ENCODE peak calls at places on chromosomes 3 and 15, in four cellular contexts. W is brain microvascular endothelial cell; Z is CD8-positive, alpha-beta memory T cell; C is naive thymus-derived CD4-positive, alpha-beta T cell. N is an unnamed sample.

GRCh38 chr15:65327651-65328393 is 23.3 kb downstream of the RNU5B-1 start:
- DNase-seq in W (no peak), Z (no peak), C (no peak), N (no peak)

GRCh38 chr15:58770519-58770856 is 614 bp upstream of the MINDY2 start:
- DNase-seq in W (peak), Z (no peak), C (no peak), N (no peak)

GRCh38 chr3:128551464-128551863 is 58.5 kb upstream of the GATA2 start:
- DNase-seq in W (no peak), Z (no peak), C (no peak), N (no peak)

GRCh38 chr3:154229217-154229590 is 95.1 kb downstream of the DHX36 start:
- DNase-seq in W (no peak), Z (no peak), C (no peak), N (no peak)

GRCh38 chr15:62618432-62618831 is 424.1 kb upstream of the TPM1 start:
- DNase-seq in W (peak), Z (no peak), C (no peak), N (no peak)

GRCh38 chr3:134898315-134898714 is 103.3 kb downstream of the EPHB1 start:
- DNase-seq in W (no peak), Z (no peak), C (no peak), N (no peak)

GRCh38 chr3:133540896-133541674 is 32.4 kb upstream of the CDV3 start:
- DNase-seq in W (no peak), Z (no peak), C (no peak), N (no peak)

GRCh38 chr3:58581328-58582091 is 4.3 kb upstream of the FAM107A start:
- DNase-seq in W (no peak), Z (no peak), C (no peak), N (no peak)

GRCh38 chr3:177122183-177122856 is 75.0 kb downstream of the TBL1XR1 start:
- DNase-seq in W (no peak), Z (no peak), C (no peak), N (no peak)

GRCh38 chr3:142210144-142210543 is 15.2 kb downstream of the GK5 start:
- DNase-seq in W (no peak), Z (no peak), C (no peak), N (no peak)

GRCh38 chr3:20141841-20142240 is 44.2 kb downstream of the SGO1 start:
- DNase-seq in W (no peak), Z (no peak), C (no peak), N (peak)

GRCh38 chr3:128555098-128555825 is 62.3 kb upstream of the GATA2 start:
- DNase-seq in W (no peak), Z (no peak), C (no peak), N (no peak)

GRCh38 chr3:23495507-23495906 is 292.4 kb downstream of the UBE2E2 start:
- DNase-seq in W (peak), Z (no peak), C (no peak), N (no peak)

GRCh38 chr3:78721771-78722543 is 1045.8 kb downstream of the ROBO1 start:
- DNase-seq in W (no peak), Z (no peak), C (no peak), N (no peak)

GRCh38 chr15:33094336-33094735 is 100.2 kb downstream of the FMN1 start:
- DNase-seq in W (peak), Z (no peak), C (no peak), N (no peak)

GRCh38 chr3:29708884-29709283 is 428.0 kb downstream of the RBMS3 start:
- DNase-seq in W (no peak), Z (no peak), C (no peak), N (no peak)

GRCh38 chr15:29309139-29309538 is 39.5 kb upstream of the NSMCE3 start:
- DNase-seq in W (no peak), Z (no peak), C (no peak), N (no peak)

GRCh38 chr3:136070334-136070733 is 104.8 kb downstream of the PPP2R3A start:
- DNase-seq in W (peak), Z (no peak), C (no peak), N (no peak)

GRCh38 chr3:8278448-8278847 is 223.2 kb upstream of the LMCD1 start:
- DNase-seq in W (no peak), Z (no peak), C (no peak), N (no peak)

GRCh38 chr3:197558000-197558399 is 2.2 kb upstream of the BDH1 start:
- DNase-seq in W (no peak), Z (no peak), C (no peak), N (no peak)

GRCh38 chr3:12959838-12960378 is 113.3 kb downstream of the IQSEC1 start:
- DNase-seq in W (no peak), Z (no peak), C (no peak), N (no peak)

GRCh38 chr3:171984883-171985282 is 54.5 kb upstream of the FNDC3B start:
- DNase-seq in W (no peak), Z (no peak), C (no peak), N (peak)

GRCh38 chr15:75234191-75234810 is 23.8 kb upstream of the GOLGA6C start:
- DNase-seq in W (no peak), Z (no peak), C (peak), N (no peak)

GRCh38 chr3:127019449-127019848 is 36.5 kb downstream of the PLXNA1 start:
- DNase-seq in W (peak), Z (no peak), C (no peak), N (no peak)

DNA sequence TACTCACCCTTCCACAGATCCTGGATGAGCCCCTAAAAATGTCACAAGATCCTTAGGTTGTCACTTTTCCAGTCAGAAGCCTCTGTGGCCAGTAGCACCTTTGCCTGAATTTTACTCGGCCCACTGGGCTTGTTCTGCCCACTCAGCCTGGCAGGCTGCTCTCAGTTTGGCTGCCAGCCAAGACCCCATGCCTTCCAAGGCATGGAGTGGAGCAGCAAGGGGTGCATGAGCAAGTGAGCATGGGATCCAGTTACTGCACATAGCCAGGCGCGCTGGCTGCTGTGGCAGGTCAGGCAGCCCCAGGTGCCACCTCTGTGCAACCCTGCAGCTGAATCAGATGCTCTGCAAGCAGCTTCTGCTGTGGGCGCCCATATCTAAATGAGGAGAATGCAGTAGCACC is 79.3 kb downstream of the CGGBP1 start:
- DNase-seq in W (no peak), Z (no peak), C (no peak), N (no peak)
- H3K27ac ChIP-seq in W (no peak), Z (no peak), C (no peak), N (no peak)

DNA sequence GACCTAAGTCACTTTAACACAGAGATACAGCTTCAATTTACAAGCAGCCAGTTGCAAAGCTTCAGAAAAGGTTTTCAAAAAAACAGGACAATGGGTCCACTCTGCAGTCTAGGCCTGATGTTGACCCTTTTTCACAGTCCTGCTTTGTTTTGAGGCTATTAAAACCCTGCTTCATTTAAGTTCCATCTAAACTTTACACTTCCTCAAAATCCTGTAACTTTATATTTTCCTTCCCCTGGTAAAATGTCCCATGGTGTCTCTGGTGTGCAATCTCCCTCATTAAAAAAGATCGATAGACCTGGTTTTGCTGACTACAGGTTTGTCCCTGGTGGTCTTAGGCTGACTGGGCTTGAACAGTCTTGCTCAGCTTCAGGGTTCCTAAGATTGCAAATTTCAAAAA is 5.1 kb upstream of the RPL14 start:
- DNase-seq in W (no peak), Z (no peak), C (no peak), N (no peak)
- H3K27ac ChIP-seq in W (no peak), Z (peak), C (peak), N (peak)

GRCh38 chr15:99128411-99128810 is 23.5 kb downstream of the SYNM start:
- DNase-seq in W (no peak), Z (no peak), C (no peak), N (no peak)
- H3K27ac ChIP-seq in W (no peak), Z (no peak), C (no peak), N (no peak)

DNA sequence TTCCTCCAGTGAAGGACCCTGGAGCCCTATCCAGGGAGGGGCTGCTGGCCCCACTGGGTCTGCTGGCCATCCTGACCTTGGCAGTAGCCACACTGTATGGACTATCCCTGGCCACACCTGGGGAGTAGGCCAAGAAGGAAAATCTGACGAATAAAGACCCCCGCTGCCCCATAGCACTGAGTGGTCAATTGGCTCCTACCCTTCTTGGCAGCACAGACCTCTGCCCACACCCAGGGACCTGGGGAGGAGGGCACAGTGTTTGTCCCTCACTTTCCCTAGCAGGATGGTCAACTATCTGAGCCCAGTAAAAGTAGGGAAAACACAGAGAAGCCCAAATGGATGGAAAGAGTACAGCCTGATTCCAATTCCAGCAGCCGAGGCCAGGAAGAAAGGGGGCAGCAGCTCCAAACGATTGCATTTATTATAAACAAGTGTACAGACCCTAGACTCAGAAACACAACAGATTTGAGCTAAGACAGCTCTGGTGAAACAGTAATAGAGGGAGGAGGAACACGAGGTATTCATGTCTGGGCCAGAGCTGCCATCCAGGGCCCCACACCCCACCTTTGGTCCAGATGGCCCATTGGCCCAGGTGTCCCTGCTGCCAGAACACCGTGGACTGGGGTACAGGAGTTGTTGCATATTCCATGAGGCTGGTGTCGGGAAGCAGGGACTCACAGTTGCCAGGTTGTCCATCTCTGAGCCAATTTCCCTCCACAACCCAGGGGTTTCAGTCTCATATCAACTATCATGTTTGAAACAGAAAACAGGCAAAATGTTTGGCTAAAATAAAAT is 21.1 kb downstream of the ATRIP start:
- DNase-seq in W (no peak), Z (no peak), C (no peak), N (no peak)
- H3K27ac ChIP-seq in W (no peak), Z (no peak), C (peak), N (peak)

GRCh38 chr3:129840707-129841360 is 52.7 kb downstream of the TMCC1 start:
- DNase-seq in W (no peak), Z (no peak), C (no peak), N (no peak)

DNA sequence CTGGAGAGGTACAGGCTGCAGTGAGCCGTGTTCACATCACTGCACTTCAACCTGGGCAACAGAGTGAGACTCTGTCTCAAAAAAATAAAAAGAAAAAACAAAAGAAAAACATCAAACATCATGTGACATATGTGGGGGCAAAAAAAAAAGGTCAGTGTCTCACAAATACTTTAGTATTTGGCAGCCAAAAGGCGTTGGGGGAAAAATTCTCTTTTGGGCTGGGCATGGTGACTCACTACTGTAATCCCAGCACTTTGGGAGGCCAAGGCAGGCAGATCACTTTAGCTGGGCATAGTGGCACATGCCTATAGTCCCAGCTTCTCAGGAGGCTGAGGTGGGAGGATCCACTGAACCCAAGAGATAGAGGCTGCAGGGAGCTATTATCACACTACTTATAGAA is 47.6 kb downstream of the TMCC1 start:
- DNase-seq in W (no peak), Z (no peak), C (no peak), N (no peak)
- H3K27ac ChIP-seq in W (no peak), Z (no peak), C (no peak), N (no peak)

GRCh38 chr3:61594144-61594977 is 33.0 kb downstream of the PTPRG start:
- DNase-seq in W (no peak), Z (no peak), C (no peak), N (no peak)

GRCh38 chr3:61593630-61594029 is 32.3 kb downstream of the PTPRG start:
- DNase-seq in W (no peak), Z (no peak), C (no peak), N (no peak)

GRCh38 chr3:61594978-61595687 is 33.8 kb downstream of the PTPRG start:
- DNase-seq in W (no peak), Z (no peak), C (no peak), N (no peak)

GRCh38 chr3:61591300-61591699 is 29.9 kb downstream of the PTPRG start:
- DNase-seq in W (no peak), Z (no peak), C (no peak), N (no peak)

GRCh38 chr3:61589856-61590255 is 28.5 kb downstream of the PTPRG start:
- DNase-seq in W (peak), Z (no peak), C (no peak), N (no peak)
- H3K27ac ChIP-seq in W (no peak), Z (no peak), C (no peak), N (no peak)

GRCh38 chr3:72086051-72086711 is 301.2 kb upstream of the PROK2 start:
- DNase-seq in W (peak), Z (no peak), C (no peak), N (no peak)

GRCh38 chr3:72088486-72089025 is 303.6 kb upstream of the PROK2 start:
- DNase-seq in W (no peak), Z (no peak), C (no peak), N (no peak)

GRCh38 chr3:72086712-72087093 is 301.8 kb upstream of the PROK2 start:
- DNase-seq in W (no peak), Z (no peak), C (no peak), N (no peak)

GRCh38 chr3:72085036-72085435 is 300.1 kb upstream of the PROK2 start:
- DNase-seq in W (no peak), Z (no peak), C (no peak), N (no peak)

GRCh38 chr3:72087420-72087819 is 302.5 kb upstream of the PROK2 start:
- DNase-seq in W (no peak), Z (no peak), C (no peak), N (no peak)
- H3K27ac ChIP-seq in W (no peak), Z (no peak), C (no peak), N (no peak)

N was measured in substantia nigra.